ENCODE peak calls at places on chromosome 12, in five cellular contexts. C is spleen, W is HL-60, F is fibroblast of lung, J is choroid plexus epithelial cell. B is an unnamed sample.

GRCh38 chr12:58557156-58557555 is 363.1 kb downstream of the LRIG3 start:
- DNase-seq in C (no peak), W (no peak), F (peak), J (peak), B (peak)

GRCh38 chr12:49652921-49653520 is 29.7 kb downstream of the PRPF40B start:
- DNase-seq in C (peak), W (no peak), F (no peak), J (no peak), B (no peak)

GRCh38 chr12:53500119-53500775 is 836 bp upstream of the TARBP2 start:
- DNase-seq in C (no peak), W (peak), F (peak), J (peak), B (peak)

GRCh38 chr12:65725376-65725775 is 98.9 kb upstream of the HMGA2 start:
- DNase-seq in C (no peak), W (no peak), F (peak), J (peak), B (peak)

GRCh38 chr12:63980211-63980610 is 135.7 kb downstream of the SRGAP1 start:
- DNase-seq in C (no peak), W (no peak), F (no peak), J (no peak), B (no peak)

GRCh38 chr12:109115404-109115757 is 1.0 kb upstream of the ACACB start:
- DNase-seq in C (peak), W (no peak), F (no peak), J (no peak), B (no peak)

GRCh38 chr12:104137175-104137901 is 672 bp downstream of the NFYB start:
- DNase-seq in C (peak), W (peak), F (peak), J (peak), B (peak)

GRCh38 chr12:34407813-34408212 is 385.5 kb downstream of the ALG10 start:
- DNase-seq in C (no peak), W (no peak), F (no peak), J (no peak), B (no peak)

GRCh38 chr12:26630546-26631027 is 202.4 kb downstream of the ITPR2 start:
- DNase-seq in C (no peak), W (no peak), F (peak), J (peak), B (peak)

GRCh38 chr12:20599757-20600156 is 95.4 kb upstream of the SLCO1C1 start:
- DNase-seq in C (no peak), W (no peak), F (no peak), J (no peak), B (peak)

GRCh38 chr12:22635812-22636211 is 10.8 kb downstream of the ETNK1 start:
- DNase-seq in C (no peak), W (no peak), F (peak), J (peak), B (peak)

GRCh38 chr12:6899837-6900519 is 4.6 kb upstream of the LRRC23 start:
- DNase-seq in C (no peak), W (peak), F (peak), J (peak), B (no peak)

GRCh38 chr12:57210926-57211700 is 5.5 kb upstream of the NXPH4 start:
- DNase-seq in C (no peak), W (peak), F (no peak), J (no peak), B (no peak)

GRCh38 chr12:15584366-15585041 is 204.7 kb downstream of the EPS8 start:
- DNase-seq in C (no peak), W (no peak), F (peak), J (peak), B (peak)

GRCh38 chr12:54759751-54760150 is 94.6 kb upstream of the MUCL1 start:
- DNase-seq in C (no peak), W (peak), F (no peak), J (peak), B (peak)

GRCh38 chr12:130817804-130818203 is 21.2 kb downstream of the STX2 start:
- DNase-seq in C (no peak), W (no peak), F (no peak), J (no peak), B (no peak)

GRCh38 chr12:105352940-105353635 is 22.6 kb downstream of the C12orf75 start:
- DNase-seq in C (no peak), W (no peak), F (peak), J (peak), B (peak)

GRCh38 chr12:69994593-69995222 is 169.7 kb downstream of the MYRFL start:
- DNase-seq in C (no peak), W (no peak), F (no peak), J (no peak), B (no peak)

GRCh38 chr12:78183854-78184253 is 353.2 kb downstream of the NAV3 start:
- DNase-seq in C (no peak), W (no peak), F (peak), J (peak), B (no peak)

GRCh38 chr12:53803194-53803593 is 51.4 kb upstream of the CISTR start:
- DNase-seq in C (no peak), W (no peak), F (no peak), J (no peak), B (no peak)

GRCh38 chr12:78209851-78210493 is 379.3 kb downstream of the NAV3 start:
- DNase-seq in C (no peak), W (no peak), F (peak), J (peak), B (peak)

GRCh38 chr12:5096241-5096880 is 52.7 kb downstream of the KCNA5 start:
- DNase-seq in C (no peak), W (no peak), F (peak), J (peak), B (peak)

GRCh38 chr12:125533434-125534029 is 468.3 kb downstream of the AACS start:
- DNase-seq in C (no peak), W (no peak), F (peak), J (no peak), B (no peak)

DNA sequence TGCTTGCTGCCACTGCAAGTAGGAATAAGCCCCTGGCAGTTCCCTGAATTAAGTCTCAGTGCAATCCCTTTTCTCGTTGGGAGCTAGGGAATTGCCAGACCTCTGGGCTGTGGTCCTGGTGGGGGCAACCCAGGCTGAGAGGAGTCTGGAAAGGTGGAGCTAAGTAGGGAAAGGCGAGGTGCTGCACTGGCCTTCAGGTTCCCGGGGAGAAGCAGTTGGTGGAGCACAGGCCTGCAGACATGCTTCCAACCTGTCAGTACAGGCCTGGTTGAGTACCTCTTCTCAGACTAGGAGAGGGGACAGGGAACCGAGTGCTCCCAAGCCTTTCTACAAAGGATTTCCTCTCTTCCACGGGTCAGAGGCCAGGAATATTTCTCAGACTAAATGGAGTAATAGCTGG is 1.5 kb downstream of the NRIP2 start:
- DNase-seq in C (no peak), W (no peak), F (no peak), J (no peak), B (no peak)
- TF ChIP-seq CTCF in C (no peak), W (no peak), F (no peak), J (no peak), B (no peak)

GRCh38 chr12:52380271-52380694 is 5.2 kb downstream of the KRT84 start:
- DNase-seq in C (no peak), W (no peak), F (no peak), J (peak), B (peak)
- TF ChIP-seq CTCF in C (peak), W (no peak), F (peak), J (peak), B (peak)

DNA sequence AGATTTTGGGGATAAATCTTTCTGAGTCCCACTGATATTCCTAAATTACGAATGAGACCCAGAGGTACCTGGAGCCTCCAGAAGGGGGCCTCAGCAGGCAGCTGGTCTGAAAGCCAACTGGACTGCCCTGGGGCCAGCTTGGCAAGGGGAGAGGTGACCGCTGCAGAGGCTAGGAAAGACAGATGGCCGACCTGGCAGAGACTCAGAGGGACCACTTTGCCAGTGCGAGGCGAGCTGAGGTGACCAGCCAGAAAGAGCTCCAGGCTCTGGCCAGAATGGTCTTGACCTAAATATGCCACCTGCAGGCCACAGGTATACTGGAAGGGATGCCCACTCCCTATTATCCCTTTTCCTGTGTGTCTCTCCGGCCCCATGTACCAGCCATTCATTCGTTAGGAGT is 256.8 kb upstream of the GARIN6 start:
- DNase-seq in C (no peak), W (no peak), F (no peak), J (no peak), B (no peak)
- TF ChIP-seq CTCF in C (no peak), W (no peak), F (no peak), J (peak), B (peak)

GRCh38 chr12:132194556-132194955 is 50.3 kb downstream of the NOC4L start:
- DNase-seq in C (no peak), W (no peak), F (no peak), J (no peak), B (no peak)

GRCh38 chr12:132196038-132196872 is 52.0 kb downstream of the NOC4L start:
- DNase-seq in C (no peak), W (no peak), F (no peak), J (peak), B (no peak)

GRCh38 chr12:132196873-132197390 is 52.7 kb downstream of the NOC4L start:
- DNase-seq in C (no peak), W (no peak), F (no peak), J (no peak), B (no peak)

GRCh38 chr12:132191715-132192553 is 47.7 kb downstream of the NOC4L start:
- DNase-seq in C (no peak), W (no peak), F (no peak), J (no peak), B (no peak)

DNA sequence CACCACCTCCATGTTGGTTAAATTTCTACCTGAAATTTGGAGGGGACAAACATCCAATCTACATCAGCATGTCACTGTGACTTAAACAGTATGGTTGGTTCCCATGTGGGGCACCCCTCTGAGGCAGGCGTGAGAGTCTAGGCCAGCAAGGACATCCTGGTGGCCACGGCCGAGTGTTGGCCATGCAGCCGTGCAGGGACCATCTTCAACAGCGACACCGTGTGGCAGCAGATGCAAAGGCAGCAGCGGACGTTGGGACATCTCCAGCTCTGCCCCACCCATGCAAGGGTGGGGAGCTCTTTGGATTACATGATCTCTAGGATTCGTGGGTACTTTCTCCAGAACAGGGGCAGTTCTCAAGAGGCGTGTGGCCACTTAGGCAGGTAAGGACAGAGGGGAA is 49.8 kb downstream of the NOC4L start:
- DNase-seq in C (no peak), W (no peak), F (no peak), J (peak), B (no peak)
- TF ChIP-seq CTCF in C (no peak), W (peak), F (no peak), J (peak), B (peak)

GRCh38 chr12:62802981-62803380 is 132.0 kb downstream of the PPM1H start:
- DNase-seq in C (no peak), W (no peak), F (no peak), J (peak), B (peak)
- TF ChIP-seq CTCF in C (no peak), W (no peak), F (no peak), J (peak), B (peak)

GRCh38 chr12:47818701-47819543 is 781 bp downstream of the HDAC7 start:
- DNase-seq in C (peak), W (no peak), F (no peak), J (no peak), B (peak)
- TF ChIP-seq CTCF in C (peak), W (no peak), F (peak), J (peak), B (peak)

GRCh38 chr12:21607701-21608100 is 3.1 kb upstream of the GYS2 start:
- DNase-seq in C (no peak), W (no peak), F (peak), J (peak), B (peak)
- TF ChIP-seq CTCF in C (peak), W (peak), F (no peak), J (peak), B (peak)

DNA sequence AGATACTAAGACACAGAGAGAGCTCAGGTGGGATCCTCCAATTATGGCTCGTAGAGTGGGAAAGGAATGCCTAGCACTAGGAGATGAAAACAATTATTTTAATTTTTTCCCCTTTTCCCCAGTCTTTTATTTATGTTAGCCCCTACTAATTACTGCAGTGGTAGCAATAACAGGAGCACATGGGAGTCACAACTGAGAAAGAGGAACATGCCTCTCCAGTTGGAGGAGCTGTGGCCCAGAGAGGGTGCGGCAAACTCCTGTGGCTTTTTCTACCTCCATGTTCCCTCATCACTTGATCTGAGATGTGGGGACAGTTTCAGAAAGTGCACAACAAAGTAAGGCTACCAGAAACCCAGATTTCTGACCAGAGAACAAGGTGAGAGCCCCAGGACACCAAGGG is 25.9 kb upstream of the POC1B start:
- DNase-seq in C (no peak), W (no peak), F (no peak), J (no peak), B (no peak)
- TF ChIP-seq CTCF in C (no peak), W (no peak), F (no peak), J (no peak), B (no peak)

GRCh38 chr12:116263431-116263830 is 14.1 kb downstream of the MED13L start:
- DNase-seq in C (no peak), W (no peak), F (no peak), J (no peak), B (no peak)
- TF ChIP-seq CTCF in C (no peak), W (no peak), F (no peak), J (no peak), B (no peak)